ENCODE peak calls at places on chromosomes 13 and 19, in eight cellular contexts. One of them, this sample, is unnamed.

GRCh38 chr19:38774181-38774950 is 1.0 kb upstream of the LGALS7 start:
- DNase-seq in NCI-H69: no peak
- DNase-seq in SHP77: no peak
- DNase-seq in HCEC 1CT: no peak
- DNase-seq in stimulated activated CD8-positive, alpha-beta memory T cell treated with anti-CD3 and anti-CD28 coated beads, Interleukin-4, amount 100 ng/mL, for 1 hour: no peak
- DNase-seq in activated gamma-delta T cell treated with anti-CD3 and anti-CD28 coated beads, Interleukin-2, amount 50 U/mL, for 16 hours: no peak
- DNase-seq in natural killer cell treated with Interleukin-12 subunit alpha and Interleukin-12 subunit beta and Interleukin-15 and Interleukin-18, amount 100 ng/mL, for 72 hours: no peak
- DNase-seq in stimulated activated CD4-positive, alpha-beta T cell treated with anti-CD3 and anti-CD28 coated beads, Interleukin-1b, Interleukin-23, amount 100 ng/mL, for 1 hour: no peak
- DNase-seq in this sample: no peak

GRCh38 chr13:53238241-53238640 is 209.6 kb downstream of the OLFM4 start:
- DNase-seq in NCI-H69: peak; percentile 82
- DNase-seq in SHP77: no peak
- DNase-seq in HCEC 1CT: no peak
- DNase-seq in stimulated activated CD8-positive, alpha-beta memory T cell treated with anti-CD3 and anti-CD28 coated beads, Interleukin-4, amount 100 ng/mL, for 1 hour: no peak
- DNase-seq in activated gamma-delta T cell treated with anti-CD3 and anti-CD28 coated beads, Interleukin-2, amount 50 U/mL, for 16 hours: no peak
- DNase-seq in natural killer cell treated with Interleukin-12 subunit alpha and Interleukin-12 subunit beta and Interleukin-15 and Interleukin-18, amount 100 ng/mL, for 72 hours: no peak
- DNase-seq in stimulated activated CD4-positive, alpha-beta T cell treated with anti-CD3 and anti-CD28 coated beads, Interleukin-1b, Interleukin-23, amount 100 ng/mL, for 1 hour: no peak
- DNase-seq in this sample: no peak

GRCh38 chr19:10915511-10916091 is 12.8 kb downstream of the YIPF2 start:
- DNase-seq in NCI-H69: no peak
- DNase-seq in SHP77: no peak
- DNase-seq in HCEC 1CT: peak; percentile 95
- DNase-seq in stimulated activated CD8-positive, alpha-beta memory T cell treated with anti-CD3 and anti-CD28 coated beads, Interleukin-4, amount 100 ng/mL, for 1 hour: no peak
- DNase-seq in activated gamma-delta T cell treated with anti-CD3 and anti-CD28 coated beads, Interleukin-2, amount 50 U/mL, for 16 hours: no peak
- DNase-seq in natural killer cell treated with Interleukin-12 subunit alpha and Interleukin-12 subunit beta and Interleukin-15 and Interleukin-18, amount 100 ng/mL, for 72 hours: no peak
- DNase-seq in stimulated activated CD4-positive, alpha-beta T cell treated with anti-CD3 and anti-CD28 coated beads, Interleukin-1b, Interleukin-23, amount 100 ng/mL, for 1 hour: no peak
- DNase-seq in this sample: no peak

GRCh38 chr13:50299546-50300249 is 284.5 kb downstream of the KCNRG start:
- DNase-seq in NCI-H69: no peak
- DNase-seq in SHP77: no peak
- DNase-seq in HCEC 1CT: no peak
- DNase-seq in stimulated activated CD8-positive, alpha-beta memory T cell treated with anti-CD3 and anti-CD28 coated beads, Interleukin-4, amount 100 ng/mL, for 1 hour: no peak
- DNase-seq in activated gamma-delta T cell treated with anti-CD3 and anti-CD28 coated beads, Interleukin-2, amount 50 U/mL, for 16 hours: no peak
- DNase-seq in natural killer cell treated with Interleukin-12 subunit alpha and Interleukin-12 subunit beta and Interleukin-15 and Interleukin-18, amount 100 ng/mL, for 72 hours: no peak
- DNase-seq in stimulated activated CD4-positive, alpha-beta T cell treated with anti-CD3 and anti-CD28 coated beads, Interleukin-1b, Interleukin-23, amount 100 ng/mL, for 1 hour: no peak
- DNase-seq in this sample: no peak

GRCh38 chr13:76086729-76087128 is 450.6 kb downstream of the LMO7 start:
- DNase-seq in NCI-H69: no peak
- DNase-seq in SHP77: no peak
- DNase-seq in HCEC 1CT: no peak
- DNase-seq in stimulated activated CD8-positive, alpha-beta memory T cell treated with anti-CD3 and anti-CD28 coated beads, Interleukin-4, amount 100 ng/mL, for 1 hour: no peak
- DNase-seq in activated gamma-delta T cell treated with anti-CD3 and anti-CD28 coated beads, Interleukin-2, amount 50 U/mL, for 16 hours: no peak
- DNase-seq in natural killer cell treated with Interleukin-12 subunit alpha and Interleukin-12 subunit beta and Interleukin-15 and Interleukin-18, amount 100 ng/mL, for 72 hours: no peak
- DNase-seq in stimulated activated CD4-positive, alpha-beta T cell treated with anti-CD3 and anti-CD28 coated beads, Interleukin-1b, Interleukin-23, amount 100 ng/mL, for 1 hour: no peak
- DNase-seq in this sample: no peak

GRCh38 chr19:10510301-10510802 is 6.9 kb downstream of the S1PR5 start:
- DNase-seq in NCI-H69: peak; percentile 96
- DNase-seq in SHP77: no peak
- DNase-seq in HCEC 1CT: no peak
- DNase-seq in stimulated activated CD8-positive, alpha-beta memory T cell treated with anti-CD3 and anti-CD28 coated beads, Interleukin-4, amount 100 ng/mL, for 1 hour: no peak
- DNase-seq in activated gamma-delta T cell treated with anti-CD3 and anti-CD28 coated beads, Interleukin-2, amount 50 U/mL, for 16 hours: peak; percentile 46
- DNase-seq in natural killer cell treated with Interleukin-12 subunit alpha and Interleukin-12 subunit beta and Interleukin-15 and Interleukin-18, amount 100 ng/mL, for 72 hours: peak; percentile 73
- DNase-seq in stimulated activated CD4-positive, alpha-beta T cell treated with anti-CD3 and anti-CD28 coated beads, Interleukin-1b, Interleukin-23, amount 100 ng/mL, for 1 hour: peak; percentile 40
- DNase-seq in this sample: peak; percentile 57

GRCh38 chr19:54560881-54561385 is 12.7 kb upstream of the LILRA2 start:
- DNase-seq in NCI-H69: no peak
- DNase-seq in SHP77: no peak
- DNase-seq in HCEC 1CT: no peak
- DNase-seq in stimulated activated CD8-positive, alpha-beta memory T cell treated with anti-CD3 and anti-CD28 coated beads, Interleukin-4, amount 100 ng/mL, for 1 hour: no peak
- DNase-seq in activated gamma-delta T cell treated with anti-CD3 and anti-CD28 coated beads, Interleukin-2, amount 50 U/mL, for 16 hours: no peak
- DNase-seq in natural killer cell treated with Interleukin-12 subunit alpha and Interleukin-12 subunit beta and Interleukin-15 and Interleukin-18, amount 100 ng/mL, for 72 hours: no peak
- DNase-seq in stimulated activated CD4-positive, alpha-beta T cell treated with anti-CD3 and anti-CD28 coated beads, Interleukin-1b, Interleukin-23, amount 100 ng/mL, for 1 hour: no peak
- DNase-seq in this sample: no peak

GRCh38 chr13:49457221-49457620 is 13.1 kb downstream of the SETDB2 start:
- DNase-seq in NCI-H69: no peak
- DNase-seq in SHP77: no peak
- DNase-seq in HCEC 1CT: peak; percentile 67
- DNase-seq in stimulated activated CD8-positive, alpha-beta memory T cell treated with anti-CD3 and anti-CD28 coated beads, Interleukin-4, amount 100 ng/mL, for 1 hour: no peak
- DNase-seq in activated gamma-delta T cell treated with anti-CD3 and anti-CD28 coated beads, Interleukin-2, amount 50 U/mL, for 16 hours: no peak
- DNase-seq in natural killer cell treated with Interleukin-12 subunit alpha and Interleukin-12 subunit beta and Interleukin-15 and Interleukin-18, amount 100 ng/mL, for 72 hours: no peak
- DNase-seq in stimulated activated CD4-positive, alpha-beta T cell treated with anti-CD3 and anti-CD28 coated beads, Interleukin-1b, Interleukin-23, amount 100 ng/mL, for 1 hour: no peak
- DNase-seq in this sample: no peak

GRCh38 chr13:30438286-30438685 is 16.0 kb downstream of the UBE2L5 start:
- DNase-seq in NCI-H69: no peak
- DNase-seq in SHP77: no peak
- DNase-seq in HCEC 1CT: no peak
- DNase-seq in stimulated activated CD8-positive, alpha-beta memory T cell treated with anti-CD3 and anti-CD28 coated beads, Interleukin-4, amount 100 ng/mL, for 1 hour: no peak
- DNase-seq in activated gamma-delta T cell treated with anti-CD3 and anti-CD28 coated beads, Interleukin-2, amount 50 U/mL, for 16 hours: no peak
- DNase-seq in natural killer cell treated with Interleukin-12 subunit alpha and Interleukin-12 subunit beta and Interleukin-15 and Interleukin-18, amount 100 ng/mL, for 72 hours: no peak
- DNase-seq in stimulated activated CD4-positive, alpha-beta T cell treated with anti-CD3 and anti-CD28 coated beads, Interleukin-1b, Interleukin-23, amount 100 ng/mL, for 1 hour: no peak
- DNase-seq in this sample: no peak

GRCh38 chr19:55660991-55661390 is 6.2 kb downstream of the U2AF2 start:
- DNase-seq in NCI-H69: no peak
- DNase-seq in SHP77: no peak
- DNase-seq in HCEC 1CT: no peak
- DNase-seq in stimulated activated CD8-positive, alpha-beta memory T cell treated with anti-CD3 and anti-CD28 coated beads, Interleukin-4, amount 100 ng/mL, for 1 hour: no peak
- DNase-seq in activated gamma-delta T cell treated with anti-CD3 and anti-CD28 coated beads, Interleukin-2, amount 50 U/mL, for 16 hours: no peak
- DNase-seq in natural killer cell treated with Interleukin-12 subunit alpha and Interleukin-12 subunit beta and Interleukin-15 and Interleukin-18, amount 100 ng/mL, for 72 hours: no peak
- DNase-seq in stimulated activated CD4-positive, alpha-beta T cell treated with anti-CD3 and anti-CD28 coated beads, Interleukin-1b, Interleukin-23, amount 100 ng/mL, for 1 hour: no peak
- DNase-seq in this sample: no peak

GRCh38 chr13:20054586-20054985 is 96.1 kb downstream of the ZMYM2 start:
- DNase-seq in NCI-H69: no peak
- DNase-seq in SHP77: no peak
- DNase-seq in HCEC 1CT: no peak
- DNase-seq in stimulated activated CD8-positive, alpha-beta memory T cell treated with anti-CD3 and anti-CD28 coated beads, Interleukin-4, amount 100 ng/mL, for 1 hour: no peak
- DNase-seq in activated gamma-delta T cell treated with anti-CD3 and anti-CD28 coated beads, Interleukin-2, amount 50 U/mL, for 16 hours: no peak
- DNase-seq in natural killer cell treated with Interleukin-12 subunit alpha and Interleukin-12 subunit beta and Interleukin-15 and Interleukin-18, amount 100 ng/mL, for 72 hours: no peak
- DNase-seq in stimulated activated CD4-positive, alpha-beta T cell treated with anti-CD3 and anti-CD28 coated beads, Interleukin-1b, Interleukin-23, amount 100 ng/mL, for 1 hour: no peak
- DNase-seq in this sample: no peak

GRCh38 chr13:110156186-110157065 is 150.5 kb downstream of the COL4A1 start:
- DNase-seq in NCI-H69: no peak
- DNase-seq in SHP77: no peak
- DNase-seq in HCEC 1CT: no peak
- DNase-seq in stimulated activated CD8-positive, alpha-beta memory T cell treated with anti-CD3 and anti-CD28 coated beads, Interleukin-4, amount 100 ng/mL, for 1 hour: no peak
- DNase-seq in activated gamma-delta T cell treated with anti-CD3 and anti-CD28 coated beads, Interleukin-2, amount 50 U/mL, for 16 hours: no peak
- DNase-seq in natural killer cell treated with Interleukin-12 subunit alpha and Interleukin-12 subunit beta and Interleukin-15 and Interleukin-18, amount 100 ng/mL, for 72 hours: no peak
- DNase-seq in stimulated activated CD4-positive, alpha-beta T cell treated with anti-CD3 and anti-CD28 coated beads, Interleukin-1b, Interleukin-23, amount 100 ng/mL, for 1 hour: no peak
- DNase-seq in this sample: no peak

GRCh38 chr13:66933994-66934393 is 296.1 kb downstream of the PCDH9 start:
- DNase-seq in NCI-H69: peak; percentile 29
- DNase-seq in SHP77: no peak
- DNase-seq in HCEC 1CT: peak; percentile 90
- DNase-seq in stimulated activated CD8-positive, alpha-beta memory T cell treated with anti-CD3 and anti-CD28 coated beads, Interleukin-4, amount 100 ng/mL, for 1 hour: no peak
- DNase-seq in activated gamma-delta T cell treated with anti-CD3 and anti-CD28 coated beads, Interleukin-2, amount 50 U/mL, for 16 hours: no peak
- DNase-seq in natural killer cell treated with Interleukin-12 subunit alpha and Interleukin-12 subunit beta and Interleukin-15 and Interleukin-18, amount 100 ng/mL, for 72 hours: no peak
- DNase-seq in stimulated activated CD4-positive, alpha-beta T cell treated with anti-CD3 and anti-CD28 coated beads, Interleukin-1b, Interleukin-23, amount 100 ng/mL, for 1 hour: no peak
- DNase-seq in this sample: no peak

GRCh38 chr13:72120632-72121031 is 253.6 kb upstream of the DACH1 start:
- DNase-seq in NCI-H69: peak; percentile 82
- DNase-seq in SHP77: no peak
- DNase-seq in HCEC 1CT: no peak
- DNase-seq in stimulated activated CD8-positive, alpha-beta memory T cell treated with anti-CD3 and anti-CD28 coated beads, Interleukin-4, amount 100 ng/mL, for 1 hour: no peak
- DNase-seq in activated gamma-delta T cell treated with anti-CD3 and anti-CD28 coated beads, Interleukin-2, amount 50 U/mL, for 16 hours: no peak
- DNase-seq in natural killer cell treated with Interleukin-12 subunit alpha and Interleukin-12 subunit beta and Interleukin-15 and Interleukin-18, amount 100 ng/mL, for 72 hours: no peak
- DNase-seq in stimulated activated CD4-positive, alpha-beta T cell treated with anti-CD3 and anti-CD28 coated beads, Interleukin-1b, Interleukin-23, amount 100 ng/mL, for 1 hour: no peak
- DNase-seq in this sample: no peak